ENCODE peak calls at places on chromosomes 6 and 20, in five cellular contexts. U is neuronal stem cell, M is H9, K is H1, V is mesenchymal stem cell. J is an unnamed sample.

GRCh38 chr6:141965016-141965545 is 167.6 kb upstream of the GJE1 start:
- DNase-seq in U (no peak), M (no peak), K (no peak), V (no peak), J (peak)

GRCh38 chr6:133435065-133435728 is 194.0 kb downstream of the EYA4 start:
- DNase-seq in U (no peak), M (no peak), K (no peak), V (peak), J (no peak)

GRCh38 chr6:163404825-163405265 is 9.7 kb upstream of the QKI start:
- DNase-seq in U (no peak), M (no peak), K (no peak), V (peak), J (no peak)

GRCh38 chr6:33985333-33985751 is 160.5 kb downstream of the GRM4 start:
- DNase-seq in U (no peak), M (peak), K (no peak), V (no peak), J (no peak)

GRCh38 chr6:79170431-79170830 is 64.1 kb downstream of the HMGN3 start:
- DNase-seq in U (no peak), M (no peak), K (no peak), V (no peak), J (no peak)

GRCh38 chr20:62980970-62981369 is 25.8 kb downstream of the BHLHE23 start:
- DNase-seq in U (no peak), M (peak), K (no peak), V (no peak), J (no peak)

GRCh38 chr6:22029169-22029568 is 267.7 kb downstream of the PRL start:
- DNase-seq in U (no peak), M (no peak), K (no peak), V (no peak), J (no peak)

GRCh38 chr20:19213946-19214490 is 1.6 kb downstream of the SLC24A3 start:
- DNase-seq in U (no peak), M (no peak), K (no peak), V (no peak), J (no peak)

GRCh38 chr6:37657117-37657886 is 40.4 kb downstream of the MDGA1 start:
- DNase-seq in U (no peak), M (no peak), K (no peak), V (peak), J (no peak)

GRCh38 chr20:61263084-61263695 is 11.1 kb downstream of the CDH4 start:
- DNase-seq in U (no peak), M (peak), K (no peak), V (peak), J (peak)

GRCh38 chr6:150001295-150001990 is 23.9 kb downstream of the RAET1L start:
- DNase-seq in U (no peak), M (no peak), K (no peak), V (no peak), J (no peak)

GRCh38 chr6:129893513-129894098 is 32.5 kb upstream of the TMEM244 start:
- DNase-seq in U (no peak), M (no peak), K (no peak), V (peak), J (no peak)

GRCh38 chr20:10555865-10556308 is 117.9 kb downstream of the JAG1 start:
- DNase-seq in U (no peak), M (no peak), K (no peak), V (peak), J (no peak)

GRCh38 chr6:38634518-38634917 is 5.2 kb downstream of the BTBD9 start:
- DNase-seq in U (no peak), M (no peak), K (no peak), V (no peak), J (no peak)

GRCh38 chr6:143329323-143329722 is 121.2 kb downstream of the ADAT2 start:
- DNase-seq in U (no peak), M (no peak), K (no peak), V (no peak), J (no peak)

GRCh38 chr20:52289956-52290355 is 98.4 kb upstream of the ZFP64 start:
- DNase-seq in U (no peak), M (no peak), K (no peak), V (no peak), J (no peak)

GRCh38 chr20:37630161-37630560 is 63.7 kb upstream of the CTNNBL1 start:
- DNase-seq in U (no peak), M (no peak), K (no peak), V (no peak), J (no peak)

GRCh38 chr20:5369622-5370021 is 52.9 kb upstream of the PROKR2 start:
- DNase-seq in U (no peak), M (no peak), K (no peak), V (no peak), J (no peak)

GRCh38 chr20:46027245-46027853 is 1.7 kb upstream of the SLC12A5 start:
- DNase-seq in U (peak), M (no peak), K (no peak), V (peak), J (peak)

GRCh38 chr6:108730556-108731228 is 117.5 kb upstream of the ARMC2 start:
- DNase-seq in U (no peak), M (no peak), K (no peak), V (no peak), J (no peak)

GRCh38 chr6:47106216-47106615 is 64.1 kb upstream of the ADGRF1 start:
- DNase-seq in U (no peak), M (no peak), K (no peak), V (peak), J (no peak)

GRCh38 chr6:47102331-47102730 is 60.2 kb upstream of the ADGRF1 start:
- DNase-seq in U (no peak), M (no peak), K (no peak), V (no peak), J (peak)

GRCh38 chr6:47103931-47104330 is 61.8 kb upstream of the ADGRF1 start:
- DNase-seq in U (no peak), M (no peak), K (no peak), V (peak), J (peak)

GRCh38 chr6:47106721-47107197 is 64.6 kb upstream of the ADGRF1 start:
- DNase-seq in U (no peak), M (peak), K (no peak), V (no peak), J (peak)

GRCh38 chr6:47105469-47106188 is 63.5 kb upstream of the ADGRF1 start:
- DNase-seq in U (no peak), M (peak), K (peak), V (no peak), J (no peak)
- H2BK12ac ChIP-seq in U (no peak), M (no peak), K (peak), V (peak), J (peak)

GRCh38 chr6:106547556-106547955 is 81.7 kb downstream of the RTN4IP1 start:
- DNase-seq in U (no peak), M (no peak), K (no peak), V (no peak), J (no peak)
- H3K4me2 ChIP-seq in U (no peak), M (no peak), K (no peak), V (no peak), J (no peak)

GRCh38 chr6:166642646-166643045 is 15.6 kb upstream of the RPS6KA2 start:
- DNase-seq in U (no peak), M (no peak), K (no peak), V (no peak), J (no peak)
- H2BK12ac ChIP-seq in U (no peak), M (no peak), K (no peak), V (no peak), J (no peak)

DNA sequence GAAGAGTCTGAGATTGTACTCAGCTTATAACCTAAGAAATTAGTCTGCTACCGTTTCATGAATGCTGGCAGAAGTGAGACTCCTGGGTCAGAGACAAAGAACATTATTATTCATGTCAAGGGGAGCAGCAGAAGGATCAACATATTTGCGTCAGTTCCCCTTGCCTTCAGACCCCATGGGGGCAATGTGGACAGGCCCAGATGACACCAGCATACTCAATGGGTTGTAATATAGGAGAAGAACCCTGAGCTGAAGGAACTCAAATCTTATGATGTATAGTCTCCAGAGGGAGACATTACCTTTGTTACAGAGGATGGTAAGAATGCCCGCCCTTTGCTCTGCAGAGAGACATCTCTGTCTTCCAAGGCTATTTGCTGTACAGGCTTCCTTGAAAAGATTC is 384.4 kb downstream of the EPM2A start:
- DNase-seq in U (no peak), M (no peak), K (no peak), V (no peak), J (no peak)
- H3K4me2 ChIP-seq in U (no peak), M (no peak), K (no peak), V (no peak), J (no peak)

DNA sequence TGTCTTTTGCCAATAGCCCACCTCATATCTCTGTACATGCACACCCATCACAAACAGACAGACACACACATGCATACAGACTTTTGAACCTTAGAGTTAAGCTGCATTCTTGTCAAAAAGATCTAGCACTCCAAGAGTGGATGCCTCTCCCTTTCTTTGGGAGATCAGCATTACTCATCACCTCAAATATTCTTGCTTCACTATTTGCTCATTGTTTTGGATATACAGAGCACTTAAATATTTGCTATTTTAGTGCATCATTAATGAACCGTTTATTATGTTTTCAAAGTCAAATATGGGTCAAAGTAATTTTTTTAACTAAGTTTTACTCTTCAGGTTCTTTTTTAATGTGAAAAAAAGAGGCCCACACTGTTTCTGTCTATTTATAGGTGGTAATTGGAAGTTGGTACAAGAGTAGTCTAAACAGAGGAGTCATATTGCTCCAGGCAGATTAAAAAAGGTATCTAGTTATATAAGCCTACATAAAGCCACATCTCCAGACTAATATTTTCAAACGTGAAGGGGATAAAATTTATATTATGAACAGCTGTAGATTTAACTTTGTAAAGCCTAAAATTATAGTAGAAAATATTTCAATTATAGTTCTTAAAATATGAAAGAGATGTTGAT is 102.6 kb downstream of the FLRT3 start:
- DNase-seq in U (no peak), M (no peak), K (no peak), V (peak), J (no peak)
- H2BK12ac ChIP-seq in U (no peak), M (no peak), K (no peak), V (no peak), J (no peak)

DNA sequence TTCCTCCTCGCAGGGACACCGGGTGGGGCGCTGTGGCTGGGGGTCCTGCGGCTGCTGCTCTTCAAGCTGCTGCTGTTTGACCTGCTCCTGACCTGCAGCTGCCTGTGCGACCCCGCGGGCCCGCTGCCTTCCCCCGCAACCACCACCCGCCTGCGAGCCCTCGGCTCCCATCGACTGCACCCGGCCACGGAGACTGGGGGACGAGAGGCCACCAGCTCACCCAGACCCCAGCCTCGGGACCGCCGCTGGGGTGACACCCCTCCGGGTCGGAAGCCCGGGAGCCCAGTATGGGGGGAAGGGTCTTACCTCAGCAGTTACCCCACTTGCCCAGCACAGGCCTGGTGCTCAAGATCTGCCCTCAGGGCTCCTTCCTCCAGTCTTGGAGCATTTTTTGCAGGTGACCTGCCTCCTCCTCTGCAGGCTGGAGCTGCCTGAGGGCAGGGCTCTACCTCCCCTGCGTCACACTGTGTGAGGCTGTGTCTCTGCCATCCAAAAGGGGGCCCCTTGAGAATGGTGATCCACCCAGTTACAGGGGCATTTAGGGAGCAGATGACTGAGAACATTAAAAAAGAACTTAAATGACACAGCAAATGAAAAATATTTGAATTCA is 3.9 kb upstream of the CNPY3 start:
- DNase-seq in U (no peak), M (peak), K (no peak), V (no peak), J (peak)
- H3K4me2 ChIP-seq in U (no peak), M (no peak), K (no peak), V (no peak), J (no peak)

DNA sequence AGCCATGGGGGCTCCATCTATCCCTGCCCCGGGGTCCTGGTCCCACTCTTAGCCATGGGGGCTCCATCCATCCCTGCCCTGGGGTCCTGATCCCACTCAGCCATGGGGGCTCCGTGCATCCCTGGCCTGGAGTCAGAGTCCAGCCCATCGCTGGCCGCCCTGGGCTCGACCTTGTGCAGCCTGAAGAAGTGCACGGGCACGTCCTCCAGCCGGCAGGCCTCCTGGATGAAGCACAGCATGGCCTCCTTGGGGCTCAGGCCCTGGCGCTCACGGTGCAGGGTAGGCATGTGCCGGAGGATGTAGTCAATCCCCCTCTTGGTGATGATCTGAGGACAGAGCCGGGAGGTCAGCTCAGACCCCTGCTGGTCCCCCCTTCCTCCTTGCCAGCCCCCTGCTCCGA is 15.6 kb downstream of the FRMD1 start:
- DNase-seq in U (no peak), M (no peak), K (no peak), V (no peak), J (no peak)
- H2BK12ac ChIP-seq in U (peak), M (no peak), K (no peak), V (no peak), J (no peak)

DNA sequence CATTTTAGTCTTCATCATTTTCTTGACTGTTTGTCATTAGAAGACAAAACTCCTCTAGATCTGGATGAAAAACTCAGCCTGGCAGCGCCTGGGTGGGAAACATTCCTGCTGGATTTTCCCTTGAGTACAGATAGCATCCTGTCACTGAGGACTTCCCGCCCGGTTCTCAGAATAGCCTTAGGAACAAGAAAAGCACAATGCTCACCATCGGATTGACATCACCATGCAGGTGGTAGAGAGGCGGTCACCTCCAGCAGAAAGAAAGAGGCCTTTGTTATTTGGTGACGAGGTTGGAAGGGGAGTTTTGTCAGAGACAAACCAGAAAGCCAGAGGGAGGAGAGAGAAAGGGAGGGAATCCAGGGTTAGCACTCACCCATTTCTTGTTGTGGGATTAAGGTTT is 39.8 kb downstream of the KIF25 start:
- DNase-seq in U (no peak), M (no peak), K (no peak), V (peak), J (peak)
- H3K4me2 ChIP-seq in U (no peak), M (no peak), K (no peak), V (no peak), J (no peak)

DNA sequence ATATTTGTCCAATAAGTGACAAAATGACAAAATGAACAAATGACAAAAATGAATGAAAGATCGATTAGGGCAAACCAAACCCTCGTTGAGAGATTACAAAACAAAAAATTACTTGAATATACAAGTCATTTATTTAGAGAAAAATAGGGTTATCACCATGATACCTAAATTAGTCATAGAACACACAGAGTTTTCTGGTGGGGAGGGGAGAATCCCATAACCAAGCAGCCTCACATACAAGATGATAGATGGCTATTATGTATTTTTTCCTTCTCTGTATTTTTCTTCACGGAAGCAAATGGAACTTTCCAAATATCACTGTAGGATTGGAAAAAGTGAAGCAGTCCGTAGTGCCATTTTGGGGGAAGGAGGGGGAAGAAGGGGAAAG is 28.5 kb upstream of the BMP6 start:
- DNase-seq in U (no peak), M (no peak), K (no peak), V (no peak), J (no peak)
- H2BK12ac ChIP-seq in U (no peak), M (no peak), K (no peak), V (no peak), J (no peak)

J was measured in trophoblast cell.